ENCODE peak calls at places on chromosome 18, in ten cellular contexts. G is RCC 7860, Y is cardiac fibroblast, X is tibial artery, B is coronary artery, N is NCI-H460, Z is heart right ventricle, C is amniotic stem cell, K is mucosa of gallbladder, O is RWPE2. E is an unnamed sample.

GRCh38 chr18:48017625-48018024 is 87.2 kb upstream of the SMAD2 start:
- DNase-seq in C (no peak), X (no peak), K (no peak), B (peak; percentile 28), O (no peak), Y (no peak), Z (no peak), N (no peak), G (no peak), E (peak; percentile 13)

GRCh38 chr18:9437049-9437448 is 38.3 kb upstream of the RALBP1 start:
- DNase-seq in O (no peak), Y (peak; percentile 63), G (no peak), C (no peak), B (no peak), X (no peak), Z (no peak), K (no peak), N (no peak), E (no peak)

GRCh38 chr18:59402432-59403090 is 43.5 kb upstream of the LMAN1 start:
- DNase-seq in C (peak; percentile 39), X (peak; percentile 57), K (peak; percentile 71), O (no peak), G (peak; percentile 87), B (no peak), N (peak; percentile 76), Z (peak; percentile 56), Y (peak; percentile 78), E (peak; percentile 85)

GRCh38 chr18:46939337-46939963 is 22.0 kb downstream of the KATNAL2 start:
- DNase-seq in Y (peak; percentile 43), O (no peak), N (no peak), B (no peak), Z (no peak), G (peak; percentile 23), C (peak; percentile 34), K (no peak), X (no peak), E (no peak)

GRCh38 chr18:23938901-23939341 is 75.6 kb upstream of the TTC39C start:
- DNase-seq in C (no peak), N (no peak), Y (no peak), O (no peak), B (no peak), Z (no peak), G (no peak), X (no peak), K (no peak), E (no peak)

GRCh38 chr18:29083545-29083944 is 906.6 kb upstream of the CDH2 start:
- DNase-seq in X (peak; percentile 20), N (no peak), Z (no peak), K (no peak), G (no peak), C (no peak), B (no peak), Y (peak; percentile 4), O (no peak), E (no peak)

GRCh38 chr18:2304378-2305175 is 266.7 kb downstream of the METTL4 start:
- DNase-seq in Y (peak; percentile 56), K (no peak), B (no peak), X (no peak), N (peak; percentile 4), G (no peak), Z (no peak), O (no peak), C (no peak), E (no peak)

GRCh38 chr18:37535968-37536367 is 29.6 kb downstream of the CELF4 start:
- DNase-seq in O (no peak), B (no peak), X (no peak), C (no peak), N (no peak), Z (no peak), G (no peak), Y (peak; percentile 9), K (no peak), E (no peak)

GRCh38 chr18:5973079-5973478 is 77.8 kb upstream of the TMEM200C start:
- DNase-seq in K (no peak), G (no peak), N (no peak), C (no peak), Y (no peak), B (no peak), Z (no peak), O (no peak), X (no peak), E (no peak)

GRCh38 chr18:55413474-55413873 is 174.5 kb downstream of the TCF4 start:
- DNase-seq in Z (no peak), C (no peak), K (no peak), N (no peak), Y (peak; percentile 75), X (no peak), B (no peak), G (no peak), O (no peak), E (no peak)

GRCh38 chr18:55415258-55415871 is 172.6 kb downstream of the TCF4 start:
- DNase-seq in Z (peak; percentile 91), K (peak; percentile 83), C (peak; percentile 46), O (no peak), G (peak; percentile 23), B (peak; percentile 86), X (peak; percentile 94), Y (peak; percentile 93), N (peak; percentile 55), E (peak; percentile 86)

GRCh38 chr18:7666195-7666776 is 99.2 kb downstream of the PTPRM start:
- DNase-seq in O (no peak), N (no peak), Y (no peak), C (no peak), B (no peak), K (no peak), X (no peak), G (no peak), Z (no peak), E (no peak)

GRCh38 chr18:44246001-44246400 is 434.7 kb upstream of the SETBP1 start:
- DNase-seq in K (no peak), O (no peak), B (no peak), N (no peak), G (no peak), X (no peak), Y (peak; percentile 4), Z (no peak), C (no peak), E (no peak)

GRCh38 chr18:73888565-73888964 is 259.1 kb downstream of the FBXO15 start:
- DNase-seq in Y (no peak), Z (no peak), B (no peak), N (no peak), G (no peak), K (no peak), X (no peak), C (no peak), O (no peak), E (no peak)

GRCh38 chr18:33916200-33916599 is 308.5 kb downstream of the NOL4 start:
- DNase-seq in B (no peak), Z (no peak), K (no peak), Y (no peak), C (no peak), X (no peak), O (no peak), N (no peak), G (no peak), E (no peak)

GRCh38 chr18:75167759-75168211 is 41.2 kb downstream of the PTGR3 start:
- DNase-seq in N (no peak), B (peak; percentile 64), O (no peak), G (no peak), K (no peak), X (no peak), C (no peak), Z (peak; percentile 61), Y (no peak), E (no peak)

GRCh38 chr18:30618567-30618966 is 424.0 kb downstream of the DSC3 start:
- DNase-seq in Y (no peak), B (no peak), K (no peak), C (no peak), N (no peak), Z (no peak), O (no peak), G (no peak), X (no peak), E (no peak)

GRCh38 chr18:22987547-22988182 is 54.5 kb downstream of the RBBP8 start:
- DNase-seq in K (no peak), O (no peak), X (no peak), N (no peak), Y (no peak), G (no peak), C (no peak), B (no peak), Z (no peak), E (no peak)

GRCh38 chr18:31439807-31440325 is 7.7 kb upstream of the DSG3 start:
- DNase-seq in C (no peak), B (no peak), G (no peak), Y (no peak), O (no peak), K (no peak), X (no peak), N (no peak), Z (no peak), E (no peak)

GRCh38 chr18:57942090-57942489 is 101.9 kb upstream of the NEDD4L start:
- DNase-seq in C (no peak), X (no peak), Y (no peak), N (peak; percentile 39), G (no peak), K (no peak), O (peak; percentile 77), B (no peak), Z (no peak), E (no peak)

E was measured in stomach.